ENCODE peak calls at places on chromosome 12, in nine cellular contexts. One of them, this sample, is unnamed.

GRCh38 chr12:113306382-113306781 is 28.5 kb downstream of the SLC8B1 start:
- DNase-seq in A549: no peak
- DNase-seq in Peyer's patch: no peak
- DNase-seq in uterus: no peak
- DNase-seq in body of pancreas: no peak
- DNase-seq in HCT116: no peak
- DNase-seq in transverse colon: no peak
- DNase-seq in NB4: no peak
- DNase-seq in stomach: no peak
- DNase-seq in this sample: no peak

GRCh38 chr12:52369220-52369619 is 1.9 kb upstream of the KRT85 start:
- DNase-seq in A549: no peak
- DNase-seq in Peyer's patch: no peak
- DNase-seq in uterus: no peak
- DNase-seq in body of pancreas: no peak
- DNase-seq in HCT116: no peak
- DNase-seq in transverse colon: no peak
- DNase-seq in NB4: no peak
- DNase-seq in stomach: no peak
- DNase-seq in this sample: no peak

GRCh38 chr12:84070311-84070710 is 842.3 kb downstream of the SLC6A15 start:
- DNase-seq in A549: no peak
- DNase-seq in Peyer's patch: no peak
- DNase-seq in uterus: peak; percentile 26
- DNase-seq in body of pancreas: no peak
- DNase-seq in HCT116: no peak
- DNase-seq in transverse colon: peak; percentile 9
- DNase-seq in NB4: no peak
- DNase-seq in stomach: no peak
- DNase-seq in this sample: no peak

GRCh38 chr12:66539451-66539850 is 139.4 kb downstream of the GRIP1 start:
- DNase-seq in A549: no peak
- DNase-seq in Peyer's patch: no peak
- DNase-seq in uterus: no peak
- DNase-seq in body of pancreas: no peak
- DNase-seq in HCT116: no peak
- DNase-seq in transverse colon: no peak
- DNase-seq in NB4: no peak
- DNase-seq in stomach: no peak
- DNase-seq in this sample: no peak

GRCh38 chr12:23536293-23536692 is 413.2 kb downstream of the SOX5 start:
- DNase-seq in A549: no peak
- DNase-seq in Peyer's patch: peak; percentile 84
- DNase-seq in uterus: no peak
- DNase-seq in body of pancreas: no peak
- DNase-seq in HCT116: no peak
- DNase-seq in transverse colon: no peak
- DNase-seq in NB4: no peak
- DNase-seq in stomach: no peak
- DNase-seq in this sample: no peak

GRCh38 chr12:60266381-60266852 is 670.6 kb downstream of the SLC16A7 start:
- DNase-seq in A549: peak; percentile 15
- DNase-seq in Peyer's patch: no peak
- DNase-seq in uterus: no peak
- DNase-seq in body of pancreas: no peak
- DNase-seq in HCT116: peak; percentile 6
- DNase-seq in transverse colon: no peak
- DNase-seq in NB4: no peak
- DNase-seq in stomach: no peak
- DNase-seq in this sample: no peak

GRCh38 chr12:46516933-46517578 is 144.5 kb upstream of the SLC38A2 start:
- DNase-seq in A549: no peak
- DNase-seq in Peyer's patch: no peak
- DNase-seq in uterus: no peak
- DNase-seq in body of pancreas: no peak
- DNase-seq in HCT116: no peak
- DNase-seq in transverse colon: no peak
- DNase-seq in NB4: no peak
- DNase-seq in stomach: no peak
- DNase-seq in this sample: no peak

GRCh38 chr12:14678547-14678946 is 17.9 kb downstream of the GUCY2C start:
- DNase-seq in A549: no peak
- DNase-seq in Peyer's patch: peak; percentile 76
- DNase-seq in uterus: no peak
- DNase-seq in body of pancreas: no peak
- DNase-seq in HCT116: no peak
- DNase-seq in transverse colon: no peak
- DNase-seq in NB4: no peak
- DNase-seq in stomach: no peak
- DNase-seq in this sample: no peak

GRCh38 chr12:48717252-48717695 is 767 bp upstream of the CCNT1 start:
- DNase-seq in A549: no peak
- DNase-seq in Peyer's patch: no peak
- DNase-seq in uterus: no peak
- DNase-seq in body of pancreas: no peak
- DNase-seq in HCT116: no peak
- DNase-seq in transverse colon: no peak
- DNase-seq in NB4: peak; percentile 40
- DNase-seq in stomach: no peak
- DNase-seq in this sample: no peak
- TF ChIP-seq POLR2A in A549: no peak
- TF ChIP-seq POLR2A in Peyer's patch: no peak
- TF ChIP-seq POLR2A in uterus: no peak
- TF ChIP-seq POLR2A in body of pancreas: no peak
- TF ChIP-seq POLR2A in HCT116: no peak
- TF ChIP-seq POLR2A in transverse colon: no peak
- TF ChIP-seq POLR2A in NB4: no peak
- TF ChIP-seq POLR2A in stomach: no peak
- TF ChIP-seq POLR2A in this sample: no peak

DNA sequence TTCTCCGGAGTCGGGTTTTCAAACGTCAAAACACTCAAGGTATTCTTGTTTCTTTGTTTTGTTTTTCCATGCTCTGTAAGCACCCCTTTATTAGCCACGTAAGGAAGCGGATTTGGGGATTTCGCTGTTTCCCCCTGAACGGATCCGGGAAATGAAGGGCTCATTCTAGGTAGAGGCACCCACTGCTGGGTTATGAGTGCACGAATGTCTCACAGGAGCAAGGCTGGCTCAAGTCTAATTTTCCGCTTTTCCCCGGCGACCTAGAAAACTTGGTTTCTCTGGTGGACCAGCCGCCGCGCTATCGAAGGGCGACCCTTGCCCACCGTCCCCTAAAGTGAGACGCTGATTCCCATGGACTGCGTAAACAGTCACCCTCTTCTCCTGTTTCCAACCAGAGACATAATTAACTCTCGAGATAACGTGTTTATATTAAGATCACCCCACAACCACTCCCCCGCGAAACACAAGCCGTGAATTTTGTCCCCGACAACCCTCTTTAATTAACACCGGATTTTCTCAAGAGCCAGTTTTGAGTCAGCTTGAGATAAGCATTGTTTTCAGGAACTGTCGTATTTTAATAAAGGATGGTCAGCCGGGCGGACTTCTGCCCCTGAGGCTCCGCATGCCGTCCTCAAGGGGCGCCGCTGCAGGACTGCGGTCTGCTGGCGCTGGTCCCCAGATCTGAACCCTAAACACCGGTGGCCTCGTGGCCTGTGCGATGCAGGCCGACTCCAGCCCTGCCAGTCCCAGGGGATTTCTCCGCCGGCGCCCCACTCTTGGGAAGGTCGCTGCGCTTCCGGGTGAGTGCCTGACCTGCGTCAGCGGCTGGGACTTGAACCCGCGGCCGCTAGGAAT is 523 bp upstream of the ABCC9 start:
- DNase-seq in A549: no peak
- DNase-seq in Peyer's patch: no peak
- DNase-seq in uterus: peak; percentile 70
- DNase-seq in body of pancreas: peak; percentile 66
- DNase-seq in HCT116: no peak
- DNase-seq in transverse colon: peak; percentile 45
- DNase-seq in NB4: no peak
- DNase-seq in stomach: no peak
- DNase-seq in this sample: peak; percentile 69
- TF ChIP-seq CTCF in A549: no peak
- TF ChIP-seq CTCF in Peyer's patch: no peak
- TF ChIP-seq CTCF in uterus: peak; percentile 77
- TF ChIP-seq CTCF in body of pancreas: peak; percentile 25
- TF ChIP-seq CTCF in HCT116: no peak
- TF ChIP-seq CTCF in transverse colon: peak; percentile 39
- TF ChIP-seq CTCF in NB4: no peak
- TF ChIP-seq CTCF in stomach: peak; percentile 35
- TF ChIP-seq CTCF in this sample: peak; percentile 47

DNA sequence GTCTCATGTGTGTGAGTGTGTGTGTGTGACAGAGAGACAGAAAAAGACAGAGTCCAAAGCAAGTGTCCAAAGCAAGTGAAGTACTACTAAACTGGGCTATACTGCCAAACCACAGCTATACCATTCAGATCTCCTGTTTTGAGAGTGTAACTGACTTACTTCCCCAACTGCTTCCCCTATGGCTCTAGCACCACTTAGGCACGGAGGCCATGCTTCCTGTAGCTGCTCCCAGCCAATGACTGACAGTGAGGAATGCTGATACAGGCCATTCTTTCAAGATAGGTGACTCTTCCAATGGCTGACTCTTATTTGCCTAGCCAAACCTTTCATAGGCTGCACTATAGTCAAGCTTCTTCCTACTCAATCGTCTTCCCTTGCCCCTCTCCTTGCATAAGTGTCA is 393.2 kb downstream of the BCAT1 start:
- DNase-seq in A549: no peak
- DNase-seq in Peyer's patch: no peak
- DNase-seq in uterus: no peak
- DNase-seq in body of pancreas: no peak
- DNase-seq in HCT116: no peak
- DNase-seq in transverse colon: no peak
- DNase-seq in NB4: no peak
- DNase-seq in stomach: no peak
- DNase-seq in this sample: no peak
- TF ChIP-seq POLR2A in A549: no peak
- TF ChIP-seq POLR2A in Peyer's patch: no peak
- TF ChIP-seq POLR2A in uterus: no peak
- TF ChIP-seq POLR2A in body of pancreas: no peak
- TF ChIP-seq POLR2A in HCT116: no peak
- TF ChIP-seq POLR2A in transverse colon: no peak
- TF ChIP-seq POLR2A in NB4: no peak
- TF ChIP-seq POLR2A in stomach: no peak
- TF ChIP-seq POLR2A in this sample: no peak

GRCh38 chr12:12070674-12071661 is at the start of gene BCL2L14:
- DNase-seq in A549: no peak
- DNase-seq in Peyer's patch: peak; percentile 66
- DNase-seq in uterus: no peak
- DNase-seq in body of pancreas: peak; percentile 35
- DNase-seq in HCT116: no peak
- DNase-seq in transverse colon: peak; percentile 46
- DNase-seq in NB4: no peak
- DNase-seq in stomach: no peak
- DNase-seq in this sample: no peak
- TF ChIP-seq CTCF in A549: no peak
- TF ChIP-seq CTCF in Peyer's patch: no peak
- TF ChIP-seq CTCF in uterus: no peak
- TF ChIP-seq CTCF in body of pancreas: no peak
- TF ChIP-seq CTCF in HCT116: peak; percentile 28
- TF ChIP-seq CTCF in transverse colon: no peak
- TF ChIP-seq CTCF in NB4: no peak
- TF ChIP-seq CTCF in stomach: no peak
- TF ChIP-seq CTCF in this sample: no peak

GRCh38 chr12:26938660-26939185 is 453 bp downstream of the FGFR1OP2 start:
- DNase-seq in A549: peak; percentile 23
- DNase-seq in Peyer's patch: no peak
- DNase-seq in uterus: no peak
- DNase-seq in body of pancreas: no peak
- DNase-seq in HCT116: peak; percentile 3
- DNase-seq in transverse colon: no peak
- DNase-seq in NB4: no peak
- DNase-seq in stomach: peak; percentile 38
- DNase-seq in this sample: no peak
- TF ChIP-seq POLR2A in A549: no peak
- TF ChIP-seq POLR2A in Peyer's patch: no peak
- TF ChIP-seq POLR2A in uterus: no peak
- TF ChIP-seq POLR2A in body of pancreas: no peak
- TF ChIP-seq POLR2A in HCT116: no peak
- TF ChIP-seq POLR2A in transverse colon: no peak
- TF ChIP-seq POLR2A in NB4: no peak
- TF ChIP-seq POLR2A in stomach: no peak
- TF ChIP-seq POLR2A in this sample: no peak

DNA sequence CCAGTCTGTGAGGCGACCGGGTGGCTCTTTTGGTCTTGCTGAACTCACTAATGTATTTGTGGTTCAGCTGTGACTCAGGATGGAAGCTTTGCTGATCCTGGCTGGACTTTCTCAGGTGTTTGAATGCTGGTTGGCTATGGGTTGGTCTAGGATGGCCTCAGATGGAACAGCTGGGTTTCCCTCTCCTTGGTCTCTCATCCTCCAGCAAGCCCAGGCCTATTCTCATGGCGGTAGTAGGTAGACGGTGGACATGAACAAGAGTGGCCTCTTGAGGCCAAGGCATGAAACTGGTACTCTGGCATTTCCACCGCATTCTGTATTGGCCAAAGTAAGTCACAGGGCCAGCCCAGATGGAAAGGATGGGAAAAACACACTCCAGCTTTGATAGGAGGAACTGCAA is 11.8 kb upstream of the POLR3B start:
- DNase-seq in A549: peak; percentile 29
- DNase-seq in Peyer's patch: peak; percentile 50
- DNase-seq in uterus: no peak
- DNase-seq in body of pancreas: peak; percentile 36
- DNase-seq in HCT116: peak; percentile 51
- DNase-seq in transverse colon: no peak
- DNase-seq in NB4: peak; percentile 62
- DNase-seq in stomach: peak; percentile 27
- DNase-seq in this sample: no peak
- TF ChIP-seq CTCF in A549: peak; percentile 49
- TF ChIP-seq CTCF in Peyer's patch: peak; percentile 13
- TF ChIP-seq CTCF in uterus: peak; percentile 27
- TF ChIP-seq CTCF in body of pancreas: no peak
- TF ChIP-seq CTCF in HCT116: peak; percentile 39
- TF ChIP-seq CTCF in transverse colon: peak; percentile 40
- TF ChIP-seq CTCF in NB4: peak; percentile 68
- TF ChIP-seq CTCF in stomach: peak; percentile 8
- TF ChIP-seq CTCF in this sample: no peak

GRCh38 chr12:124856132-124856841 is 7.4 kb downstream of the SCARB1 start:
- DNase-seq in A549: no peak
- DNase-seq in Peyer's patch: no peak
- DNase-seq in uterus: no peak
- DNase-seq in body of pancreas: no peak
- DNase-seq in HCT116: no peak
- DNase-seq in transverse colon: no peak
- DNase-seq in NB4: no peak
- DNase-seq in stomach: no peak
- DNase-seq in this sample: peak; percentile 44
- TF ChIP-seq POLR2A in A549: no peak
- TF ChIP-seq POLR2A in Peyer's patch: no peak
- TF ChIP-seq POLR2A in uterus: no peak
- TF ChIP-seq POLR2A in body of pancreas: no peak
- TF ChIP-seq POLR2A in HCT116: no peak
- TF ChIP-seq POLR2A in transverse colon: no peak
- TF ChIP-seq POLR2A in NB4: no peak
- TF ChIP-seq POLR2A in stomach: no peak
- TF ChIP-seq POLR2A in this sample: no peak